ENCODE peak calls at places on chromosomes 1 and 21, in eight cellular contexts. Z, I, R, N, J, E, W and A are unnamed samples.

GRCh38 chr1:83998599-83999315 is at the start of gene TTLL7:
- ATAC-seq in Z (peak; percentile 65), I (peak; percentile 83), R (peak; percentile 89), N (peak; percentile 96), J (peak; percentile 93), E (peak; percentile 93), W (peak; percentile 85), A (peak; percentile 91)

GRCh38 chr21:36887983-36888382 is 78.5 kb downstream of the HLCS start:
- ATAC-seq in Z (no peak), I (no peak), R (no peak), N (no peak), J (no peak), E (no peak), W (no peak), A (no peak)

GRCh38 chr1:171794085-171794484 is 12.6 kb downstream of the METTL13 start:
- ATAC-seq in Z (peak; percentile 81), I (peak; percentile 79), R (no peak), N (peak; percentile 66), J (no peak), E (peak; percentile 56), W (no peak), A (no peak)

GRCh38 chr1:8152731-8153702 is 126.9 kb upstream of the ERRFI1 start:
- ATAC-seq in Z (no peak), I (no peak), R (no peak), N (no peak), J (no peak), E (no peak), W (no peak), A (no peak)

GRCh38 chr21:36839123-36839522 is 127.3 kb downstream of the HLCS start:
- ATAC-seq in Z (no peak), I (no peak), R (no peak), N (no peak), J (no peak), E (no peak), W (no peak), A (no peak)

GRCh38 chr1:226657788-226658537 is 81.1 kb downstream of the ITPKB start:
- ATAC-seq in Z (no peak), I (no peak), R (no peak), N (no peak), J (no peak), E (no peak), W (no peak), A (no peak)

GRCh38 chr1:198667186-198667585 is 28.3 kb downstream of the PTPRC start:
- ATAC-seq in Z (no peak), I (no peak), R (no peak), N (no peak), J (no peak), E (no peak), W (no peak), A (no peak)

GRCh38 chr1:8158995-8159394 is 132.9 kb upstream of the ERRFI1 start:
- ATAC-seq in Z (peak; percentile 93), I (no peak), R (no peak), N (no peak), J (no peak), E (no peak), W (no peak), A (no peak)

GRCh38 chr1:89352421-89352820 is 11.4 kb upstream of the GBP6 start:
- ATAC-seq in Z (no peak), I (no peak), R (no peak), N (no peak), J (no peak), E (no peak), W (no peak), A (no peak)

GRCh38 chr1:156140879-156141707 is 12.3 kb upstream of the SEMA4A start:
- ATAC-seq in Z (peak; percentile 37), I (peak; percentile 39), R (no peak), N (peak; percentile 24), J (peak; percentile 60), E (peak; percentile 70), W (peak; percentile 92), A (peak; percentile 60)

GRCh38 chr1:101040666-101041065 is 15.1 kb upstream of the DPH5 start:
- ATAC-seq in Z (no peak), I (no peak), R (no peak), N (no peak), J (no peak), E (no peak), W (no peak), A (no peak)

GRCh38 chr1:101506541-101507164 is 269.8 kb downstream of the S1PR1 start:
- ATAC-seq in Z (peak; percentile 93), I (peak; percentile 78), R (peak; percentile 65), N (no peak), J (peak; percentile 75), E (peak; percentile 61), W (peak; percentile 68), A (no peak)

GRCh38 chr1:65025794-65026193 is 59.4 kb upstream of the JAK1 start:
- ATAC-seq in Z (no peak), I (no peak), R (no peak), N (no peak), J (no peak), E (no peak), W (no peak), A (no peak)

GRCh38 chr1:2208309-2209239 is 14.0 kb upstream of the FAAP20 start:
- ATAC-seq in Z (no peak), I (no peak), R (peak; percentile 63), N (peak; percentile 64), J (peak; percentile 60), E (no peak), W (no peak), A (peak; percentile 6)

GRCh38 chr1:171507435-171507834 is 22.1 kb downstream of the PRRC2C start:
- ATAC-seq in Z (peak; percentile 50), I (no peak), R (no peak), N (no peak), J (no peak), E (peak; percentile 14), W (no peak), A (no peak)

DNA sequence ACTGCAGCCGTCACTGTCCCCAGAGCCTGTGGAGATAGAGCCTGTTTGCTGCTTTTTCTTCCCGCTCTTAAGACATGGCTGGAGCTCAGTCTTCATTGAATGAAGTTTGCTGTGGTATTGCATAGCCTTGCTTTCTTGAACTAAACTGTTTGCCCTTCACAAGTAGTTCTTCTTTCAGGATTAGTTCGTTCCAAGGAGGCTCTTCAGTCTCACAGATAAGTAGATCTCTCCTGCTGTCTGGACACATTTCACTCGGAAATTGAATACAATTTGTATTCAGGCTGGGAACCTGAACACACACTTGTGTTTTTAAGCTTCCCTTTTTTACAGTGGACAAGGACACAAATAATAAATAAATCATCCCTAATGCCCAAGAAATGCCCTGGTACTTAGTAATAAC is 34.7 kb downstream of the IFNAR1 start:
- ATAC-seq in Z (no peak), I (no peak), R (no peak), N (no peak), J (no peak), E (no peak), W (no peak), A (no peak)
- TF ChIP-seq CTCF in Z (no peak), I (no peak), R (no peak), N (no peak), J (no peak), E (no peak), W (no peak), A (no peak)

GRCh38 chr1:183287191-183287675 is 101.2 kb downstream of the LAMC2 start:
- ATAC-seq in Z (peak; percentile 10), I (no peak), R (peak; percentile 17), N (no peak), J (no peak), E (no peak), W (no peak), A (peak; percentile 61)
- TF ChIP-seq POLR2AphosphoS5 in Z (no peak), I (no peak), R (no peak), N (no peak), J (no peak), E (no peak), W (no peak), A (peak; percentile 54)

GRCh38 chr1:23367791-23368561 is 1.7 kb downstream of the ZNF436 start:
- ATAC-seq in Z (peak; percentile 97), I (peak; percentile 90), R (peak; percentile 99), N (peak; percentile 95), J (peak; percentile 92), E (peak; percentile 91), W (peak; percentile 88), A (peak; percentile 97)

GRCh38 chr1:23370744-23371710 is 1.4 kb upstream of the ZNF436 start:
- ATAC-seq in Z (no peak), I (no peak), R (no peak), N (no peak), J (no peak), E (no peak), W (peak; percentile 8), A (no peak)

GRCh38 chr1:23370270-23370743 is 671 bp upstream of the ZNF436 start:
- ATAC-seq in Z (no peak), I (no peak), R (no peak), N (no peak), J (no peak), E (no peak), W (no peak), A (no peak)

GRCh38 chr1:23368562-23369334 is 888 bp downstream of the ZNF436 start:
- ATAC-seq in Z (peak; percentile 88), I (peak; percentile 80), R (peak; percentile 96), N (peak; percentile 88), J (peak; percentile 87), E (peak; percentile 88), W (peak; percentile 84), A (peak; percentile 87)

GRCh38 chr1:23369335-23370013 is at the start of gene ZNF436:
- ATAC-seq in Z (no peak), I (no peak), R (no peak), N (no peak), J (peak; percentile 1), E (peak; percentile 8), W (no peak), A (no peak)
- H3K4me1 ChIP-seq in Z (no peaks in the 10 kb centered on the region), I (peaks cover 23% of the 10 kb centered on the region), R (peaks cover 36% of the 10 kb centered on the region), N (peaks cover 42% of the 10 kb centered on the region), J (peaks cover 44% of the 10 kb centered on the region), E (peaks cover 23% of the 10 kb centered on the region), W (peaks cover 30% of the 10 kb centered on the region), A (peaks cover 5% of the 10 kb centered on the region)

GRCh38 chr21:39096754-39097153 is 86.5 kb downstream of the PSMG1 start:
- ATAC-seq in Z (no peak), I (peak; percentile 63), R (no peak), N (no peak), J (no peak), E (peak; percentile 48), W (peak; percentile 88), A (no peak)
- TF ChIP-seq CTCF in Z (no peak), I (peak; percentile 56), R (no peak), N (no peak), J (peak; percentile 45), E (no peak), W (peak; percentile 68), A (no peak)

GRCh38 chr1:117605811-117606607 is at the start of gene TENT5C:
- ATAC-seq in Z (peak; percentile 92), I (peak; percentile 98), R (peak; percentile 99), N (peak; percentile 92), J (peak; percentile 93), E (peak; percentile 89), W (peak; percentile 78), A (peak; percentile 96)
- TF ChIP-seq POLR2AphosphoS5 in Z (peak; percentile 38), I (peak; percentile 93), R (peak; percentile 98), N (peak; percentile 89), J (peak; percentile 25), E (peak; percentile 84), W (peak; percentile 80), A (peak; percentile 80)